ENCODE peak calls at places on chromosome 9, in seven cellular contexts. L is NCI-H774, B is kidney epithelial cell, Z is GM10248, Y is OCI-LY7, O is left colon, I is GM13977. F is an unnamed sample.

GRCh38 chr9:130661461-130662098 is 2.8 kb upstream of the PRDM12 start:
- DNase-seq in Y (no peak), L (no peak), I (no peak), Z (no peak), B (no peak), O (no peak), F (no peak)

GRCh38 chr9:35364817-35365585 is 124.9 kb upstream of the RUSC2 start:
- DNase-seq in L (no peak), Z (no peak), O (no peak), I (no peak), Y (no peak), B (no peak), F (peak)

GRCh38 chr9:128216781-128217553 is 13.8 kb downstream of the DNM1 start:
- DNase-seq in Y (no peak), L (no peak), O (no peak), I (no peak), Z (no peak), B (no peak), F (no peak)

GRCh38 chr9:107631788-107632187 is 142.2 kb upstream of the KLF4 start:
- DNase-seq in Y (no peak), O (no peak), Z (no peak), I (no peak), L (no peak), B (no peak), F (no peak)

GRCh38 chr9:109290385-109290784 is 30.5 kb downstream of the EPB41L4B start:
- DNase-seq in I (no peak), Y (no peak), B (no peak), L (no peak), Z (no peak), O (no peak), F (no peak)

GRCh38 chr9:81489048-81489447 is 200.3 kb downstream of the TLE1 start:
- DNase-seq in O (no peak), Z (no peak), L (no peak), Y (no peak), B (no peak), I (no peak), F (no peak)

GRCh38 chr9:133759946-133760345 is 21.8 kb upstream of the SARDH start:
- DNase-seq in I (no peak), Z (no peak), B (no peak), Y (no peak), L (no peak), O (no peak), F (no peak)

GRCh38 chr9:93620041-93620506 is 43.7 kb downstream of the PHF2 start:
- DNase-seq in Y (no peak), O (no peak), L (no peak), Z (no peak), I (no peak), B (no peak), F (no peak)

GRCh38 chr9:131477367-131477766 is 25.4 kb upstream of the POMT1 start:
- DNase-seq in B (no peak), O (peak), L (no peak), Z (no peak), Y (no peak), I (no peak), F (no peak)

GRCh38 chr9:100104314-100104713 is 5.3 kb downstream of the INVS start:
- DNase-seq in Y (no peak), Z (no peak), I (no peak), L (no peak), O (no peak), B (no peak), F (no peak)

GRCh38 chr9:98698856-98699255 is 9.9 kb downstream of the GABBR2 start:
- DNase-seq in B (no peak), I (no peak), L (no peak), Y (no peak), Z (no peak), O (no peak), F (no peak)

GRCh38 chr9:130937146-130938076 is 1.6 kb downstream of the FIBCD1 start:
- DNase-seq in B (no peak), Z (no peak), Y (no peak), I (no peak), L (no peak), O (no peak), F (no peak)

GRCh38 chr9:115591584-115591984 is 473.6 kb upstream of the TNC start:
- DNase-seq in I (peak), B (peak), Y (peak), L (peak), Z (peak), O (peak), F (peak)

GRCh38 chr9:135507104-135508035 is 6.9 kb downstream of the MRPS2 start:
- DNase-seq in L (no peak), I (no peak), O (peak), B (no peak), Y (no peak), Z (no peak), F (no peak)

GRCh38 chr9:100091650-100092049 is 7.2 kb downstream of the ERP44 start:
- DNase-seq in Y (no peak), Z (no peak), I (no peak), L (no peak), O (no peak), B (no peak), F (no peak)

GRCh38 chr9:14670718-14671117 is 22.5 kb downstream of the ZDHHC21 start:
- DNase-seq in B (no peak), Y (no peak), I (no peak), Z (no peak), L (no peak), O (no peak), F (no peak)

GRCh38 chr9:92180669-92181181 is 65.5 kb upstream of the SPTLC1 start:
- DNase-seq in B (peak), L (no peak), I (peak), O (no peak), Z (no peak), Y (no peak), F (no peak)

GRCh38 chr9:131503626-131504465 is 1.1 kb downstream of the POMT1 start:
- DNase-seq in L (no peak), Z (peak), Y (no peak), I (peak), O (no peak), B (peak), F (no peak)

GRCh38 chr9:109010676-109011655 is 2.3 kb downstream of the CTNNAL1 start:
- DNase-seq in I (peak), O (no peak), B (peak), Z (peak), Y (peak), L (peak), F (peak)

GRCh38 chr9:91101598-91102168 is 260.0 kb downstream of the AUH start:
- DNase-seq in I (no peak), B (no peak), Y (peak), O (peak), Z (peak), L (no peak), F (peak)

GRCh38 chr9:133463234-133463863 is 3.6 kb downstream of the CACFD1 start:
- DNase-seq in B (no peak), Y (peak), I (no peak), Z (no peak), L (no peak), O (no peak), F (peak)

GRCh38 chr9:131304676-131305366 is 15.3 kb downstream of the PLPP7 start:
- DNase-seq in B (no peak), Z (no peak), I (no peak), Y (no peak), O (no peak), L (no peak), F (no peak)

GRCh38 chr9:110282023-110282766 is 25.9 kb upstream of the TXN start:
- DNase-seq in I (no peak), L (no peak), B (no peak), Y (no peak), O (no peak), Z (no peak), F (no peak)

GRCh38 chr9:133935328-133936040 is 56.6 kb downstream of the VAV2 start:
- DNase-seq in O (peak), Y (no peak), B (peak), Z (no peak), I (no peak), L (no peak), F (no peak)

GRCh38 chr9:134024393-134024792 is 888 bp upstream of the BRD3OS start:
- DNase-seq in Y (no peak), B (no peak), L (no peak), I (no peak), O (no peak), Z (no peak), F (no peak)

GRCh38 chr9:123348317-123348992 is 7.5 kb upstream of the CRB2 start:
- DNase-seq in Z (no peak), O (no peak), L (no peak), I (peak), B (no peak), Y (no peak), F (no peak)

GRCh38 chr9:75087279-75087823 is 604 bp downstream of the NMRK1 start:
- DNase-seq in Y (peak), Z (peak), B (no peak), O (peak), L (no peak), I (no peak), F (peak)

F was measured in MM.1S.